ENCODE peak calls at places on chromosomes 6 and 20, in five cellular contexts. C, Y, F, E and W are unnamed samples.

GRCh38 chr20:38805502-38805957 is at the start of gene PPP1R16B:
- DNase-seq in C (no peak), Y (peak; percentile 62), F (peak; percentile 70), E (peak; percentile 65), W (peak; percentile 58)

GRCh38 chr6:109892451-109893435 is 85.4 kb upstream of the GPR6 start:
- DNase-seq in C (no peak), Y (no peak), F (no peak), E (no peak), W (no peak)

GRCh38 chr6:132749111-132749510 is 8.6 kb downstream of the VNN2 start:
- DNase-seq in C (peak; percentile 58), Y (no peak), F (no peak), E (no peak), W (no peak)

GRCh38 chr20:59518881-59519706 is 85.2 kb upstream of the PHACTR3 start:
- DNase-seq in C (peak; percentile 47), Y (no peak), F (no peak), E (no peak), W (no peak)

GRCh38 chr6:161011509-161012480 is 20.2 kb downstream of the MAP3K4 start:
- DNase-seq in C (peak; percentile 17), Y (no peak), F (no peak), E (no peak), W (no peak)

GRCh38 chr20:62945771-62946339 is 6.7 kb upstream of the SLC17A9 start:
- DNase-seq in C (no peak), Y (no peak), F (no peak), E (no peak), W (no peak)

GRCh38 chr6:33375143-33375649 is 16.4 kb upstream of the KIFC1 start:
- DNase-seq in C (peak; percentile 84), Y (peak; percentile 78), F (peak; percentile 74), E (peak; percentile 94), W (peak; percentile 65)

GRCh38 chr20:11807070-11807741 is 110.5 kb upstream of the BTBD3 start:
- DNase-seq in C (peak; percentile 93), Y (no peak), F (no peak), E (no peak), W (no peak)

GRCh38 chr6:41161851-41162552 is 914 bp downstream of the TREM2 start:
- DNase-seq in C (no peak), Y (no peak), F (no peak), E (peak; percentile 14), W (no peak)

GRCh38 chr6:13357551-13358075 is 29.3 kb upstream of the TBC1D7 start:
- DNase-seq in C (peak; percentile 77), Y (no peak), F (no peak), E (no peak), W (no peak)

GRCh38 chr20:51178153-51178552 is 155.2 kb upstream of the KCNG1 start:
- DNase-seq in C (no peak), Y (no peak), F (no peak), E (no peak), W (no peak)

GRCh38 chr6:99111590-99111989 is 163.8 kb upstream of the FBXL4 start:
- DNase-seq in C (no peak), Y (no peak), F (no peak), E (no peak), W (no peak)

GRCh38 chr20:22508426-22508825 is 75.9 kb downstream of the FOXA2 start:
- DNase-seq in C (no peak), Y (no peak), F (no peak), E (no peak), W (no peak)

GRCh38 chr6:170149681-170150589 is 140.9 kb downstream of the DLL1 start:
- DNase-seq in C (no peak), Y (no peak), F (no peak), E (no peak), W (peak; percentile 9)

GRCh38 chr6:42402184-42402583 is 49.5 kb downstream of the TRERF1 start:
- DNase-seq in C (peak; percentile 58), Y (no peak), F (no peak), E (no peak), W (no peak)

GRCh38 chr20:3795511-3796468 is at the start of gene CDC25B:
- DNase-seq in C (peak; percentile 83), Y (peak; percentile 93), F (peak; percentile 93), E (peak; percentile 97), W (peak; percentile 95)

GRCh38 chr20:10179574-10180298 is 38.9 kb upstream of the SNAP25 start:
- DNase-seq in C (peak; percentile 26), Y (no peak), F (no peak), E (no peak), W (no peak)

GRCh38 chr20:2349801-2350200 is 30.9 kb upstream of the TGM6 start:
- DNase-seq in C (no peak), Y (no peak), F (no peak), E (no peak), W (no peak)

GRCh38 chr20:11766961-11767360 is 150.7 kb upstream of the BTBD3 start:
- DNase-seq in C (peak; percentile 61), Y (no peak), F (no peak), E (no peak), W (no peak)

GRCh38 chr20:62355527-62356142 is 11.5 kb downstream of the LAMA5 start:
- DNase-seq in C (no peak), Y (peak; percentile 74), F (peak; percentile 74), E (no peak), W (peak; percentile 73)

GRCh38 chr20:13422637-13423036 is 201.6 kb downstream of the ISM1 start:
- DNase-seq in C (peak; percentile 11), Y (no peak), F (no peak), E (no peak), W (no peak)

GRCh38 chr20:48861444-48861843 is 33.6 kb upstream of the PREX1 start:
- DNase-seq in C (no peak), Y (no peak), F (no peak), E (no peak), W (no peak)

GRCh38 chr20:46999821-47000465 is 105.3 kb downstream of the EYA2 start:
- DNase-seq in C (no peak), Y (no peak), F (no peak), E (no peak), W (no peak)

GRCh38 chr6:124780621-124781020 is 181.6 kb upstream of the RNF217 start:
- DNase-seq in C (no peak), Y (no peak), F (no peak), E (no peak), W (no peak)

GRCh38 chr6:139150915-139151314 is 16.0 kb downstream of the HECA start:
- DNase-seq in C (no peak), Y (no peak), F (no peak), E (no peak), W (no peak)

GRCh38 chr20:6269163-6269873 is 146.5 kb upstream of the FERMT1 start:
- DNase-seq in C (no peak), Y (no peak), F (no peak), E (no peak), W (no peak)

GRCh38 chr6:93017213-93017612 is 402.1 kb downstream of the EPHA7 start:
- DNase-seq in C (no peak), Y (no peak), F (no peak), E (no peak), W (no peak)

GRCh38 chr6:79313254-79313653 is 78.8 kb upstream of the HMGN3 start:
- DNase-seq in C (no peak), Y (no peak), F (no peak), E (no peak), W (no peak)

GRCh38 chr6:131652472-131652871 is 15.4 kb downstream of the ENPP3 start:
- DNase-seq in C (peak; percentile 62), Y (no peak), F (no peak), E (no peak), W (no peak)

GRCh38 chr20:60584221-60584620 is 626.0 kb downstream of the CDH26 start:
- DNase-seq in C (no peak), Y (no peak), F (no peak), E (no peak), W (no peak)

GRCh38 chr20:45545754-45546453 is 1.3 kb downstream of the EPPIN start:
- DNase-seq in C (peak; percentile 37), Y (no peak), F (no peak), E (no peak), W (no peak)

GRCh38 chr6:100460650-100461204 is 4.0 kb downstream of the SIM1 start:
- DNase-seq in C (no peak), Y (no peak), F (no peak), E (no peak), W (no peak)

GRCh38 chr20:8812818-8813217 is 256.1 kb upstream of the PLCB4 start:
- DNase-seq in C (no peak), Y (peak; percentile 9), F (peak; percentile 13), E (peak; percentile 90), W (peak; percentile 19)

GRCh38 chr20:51860015-51860882 is 57.9 kb upstream of the SALL4 start:
- DNase-seq in C (peak; percentile 47), Y (no peak), F (no peak), E (no peak), W (no peak)

GRCh38 chr6:101146389-101146788 is 247.1 kb upstream of the GRIK2 start:
- DNase-seq in C (peak; percentile 19), Y (no peak), F (no peak), E (no peak), W (no peak)

GRCh38 chr20:40562031-40562430 is 127.0 kb downstream of the MAFB start:
- DNase-seq in C (no peak), Y (no peak), F (no peak), E (peak; percentile 59), W (no peak)

DNA sequence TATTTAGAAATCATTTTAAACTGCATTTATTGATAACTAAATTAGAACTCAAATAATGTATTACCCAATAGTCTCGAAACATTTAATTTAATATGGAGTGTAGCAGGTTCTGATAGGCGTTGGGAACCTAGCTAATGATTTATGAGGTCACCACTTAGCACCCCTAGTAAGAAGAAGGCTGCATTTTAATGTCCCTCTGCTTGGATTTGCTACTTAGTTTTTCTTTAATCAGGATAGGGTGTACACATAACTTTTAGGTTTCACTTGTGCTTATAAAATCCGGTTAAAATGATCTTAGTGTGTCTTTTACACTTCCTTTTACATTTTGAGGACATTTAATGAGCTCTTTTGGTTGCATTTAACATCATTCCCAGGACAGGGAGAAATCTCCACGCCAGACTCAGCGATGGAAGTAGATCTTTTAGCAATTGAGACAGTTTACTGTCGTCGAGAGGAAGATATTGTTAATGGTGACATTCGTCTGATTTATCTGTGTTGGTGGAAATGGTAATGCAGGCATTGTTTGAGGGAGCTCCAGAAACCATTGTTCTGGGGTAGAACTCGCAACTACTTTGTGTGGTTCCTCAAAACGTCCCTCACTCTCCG is 5.6 kb downstream of the TFAP2A start:
- DNase-seq in C (no peak), Y (no peak), F (no peak), E (no peak), W (no peak)
- H3K27me3 ChIP-seq in C (peaks cover 45% of the 10 kb centered on the region), Y (peaks cover 98% of the 10 kb centered on the region), F (peaks cover 79% of the 10 kb centered on the region), E (peaks cover 50% of the 10 kb centered on the region), W (peaks cover 100% of the 10 kb centered on the region)

GRCh38 chr6:69771158-69771906 is 25.5 kb downstream of the LMBRD1 start:
- DNase-seq in C (no peak), Y (no peak), F (no peak), E (no peak), W (no peak)

GRCh38 chr6:69763763-69764162 is 33.0 kb downstream of the LMBRD1 start:
- DNase-seq in C (no peak), Y (no peak), F (no peak), E (no peak), W (no peak)

GRCh38 chr6:69768664-69769063 is 28.1 kb downstream of the LMBRD1 start:
- DNase-seq in C (no peak), Y (no peak), F (no peak), E (no peak), W (no peak)
- TF ChIP-seq CTCF in C (peak; percentile 25), Y (no peak), F (no peak), E (peak; percentile 24), W (peak; percentile 14)

GRCh38 chr6:22673474-22673873 is 104.1 kb downstream of the HDGFL1 start:
- DNase-seq in C (no peak), Y (no peak), F (no peak), E (no peak), W (no peak)
- H3K9me3 ChIP-seq in C (no peaks in the 10 kb centered on the region), Y (no peaks in the 10 kb centered on the region), F (no peaks in the 10 kb centered on the region), E (no peaks in the 10 kb centered on the region), W (no peaks in the 10 kb centered on the region)

GRCh38 chr20:25081065-25081729 is 744 bp downstream of the VSX1 start:
- DNase-seq in C (no peak), Y (no peak), F (no peak), E (no peak), W (no peak)
- H3K27me3 ChIP-seq in C (peaks cover 85% of the 10 kb centered on the region), Y (peaks cover 95% of the 10 kb centered on the region), F (peaks cover 64% of the 10 kb centered on the region), E (peaks cover 73% of the 10 kb centered on the region), W (peaks cover 100% of the 10 kb centered on the region)